ENCODE peak calls at places on chromosomes 5 and 9, in five cellular contexts. U is PC-9, N is tibial artery, H is osteoblast, J is astrocyte. Q is an unnamed sample.

GRCh38 chr9:135000647-135001245 is 83.0 kb upstream of the FCN1 start:
- DNase-seq in U (no peak), N (no peak), H (peak; percentile 47), J (no peak), Q (no peak)

GRCh38 chr9:128149001-128149701 is at the start of gene LCN2:
- DNase-seq in U (peak; percentile 93), N (no peak), H (peak; percentile 65), J (no peak), Q (no peak)

GRCh38 chr5:67880358-67880810 is 335.2 kb upstream of the PIK3R1 start:
- DNase-seq in U (no peak), N (no peak), H (no peak), J (no peak), Q (no peak)

GRCh38 chr5:307306-307705 is 14.2 kb upstream of the AHRR start:
- DNase-seq in U (no peak), N (no peak), H (no peak), J (no peak), Q (no peak)

GRCh38 chr5:96868603-96869371 is 7.5 kb upstream of the ERAP2 start:
- DNase-seq in U (no peak), N (no peak), H (peak; percentile 69), J (peak; percentile 62), Q (peak; percentile 61)

GRCh38 chr5:134524219-134524825 is 1.1 kb upstream of the JADE2 start:
- DNase-seq in U (peak; percentile 85), N (peak; percentile 94), H (peak; percentile 94), J (peak; percentile 55), Q (no peak)

GRCh38 chr5:33491941-33492340 is 51.2 kb downstream of the TARS1 start:
- DNase-seq in U (no peak), N (no peak), H (no peak), J (no peak), Q (peak; percentile 4)

GRCh38 chr5:161286066-161286655 is 260.4 kb downstream of the GABRB2 start:
- DNase-seq in U (no peak), N (no peak), H (no peak), J (no peak), Q (no peak)

GRCh38 chr9:84296146-84296843 is 44.3 kb downstream of the SLC28A3 start:
- DNase-seq in U (no peak), N (no peak), H (peak; percentile 66), J (peak; percentile 82), Q (peak; percentile 49)

GRCh38 chr5:145697251-145698016 is 137.7 kb downstream of the PRELID2 start:
- DNase-seq in U (no peak), N (no peak), H (peak; percentile 51), J (peak; percentile 18), Q (peak; percentile 1)

GRCh38 chr5:56783261-56783660 is 32.1 kb upstream of the MAP3K1 start:
- DNase-seq in U (no peak), N (no peak), H (no peak), J (no peak), Q (no peak)

GRCh38 chr5:139273322-139273571 is 20.3 kb upstream of the MATR3 start:
- DNase-seq in U (no peak), N (no peak), H (no peak), J (no peak), Q (no peak)

GRCh38 chr5:139272471-139273321 is 20.8 kb upstream of the MATR3 start:
- DNase-seq in U (no peak), N (no peak), H (peak; percentile 81), J (peak; percentile 47), Q (no peak)

GRCh38 chr5:139268364-139269202 is 25.0 kb upstream of the MATR3 start:
- DNase-seq in U (no peak), N (no peak), H (no peak), J (no peak), Q (no peak)

GRCh38 chr5:139273572-139274264 is 19.8 kb upstream of the MATR3 start:
- DNase-seq in U (peak; percentile 94), N (peak; percentile 91), H (peak; percentile 96), J (peak; percentile 51), Q (peak; percentile 55)

GRCh38 chr5:139271201-139272027 is 22.1 kb upstream of the MATR3 start:
- DNase-seq in U (no peak), N (no peak), H (peak; percentile 65), J (peak; percentile 92), Q (peak; percentile 82)
- TF ChIP-seq CTCF in U (no peak), N (no peak), H (no peak), J (peak; percentile 19), Q (peak; percentile 31)

GRCh38 chr9:70613024-70613768 is 198.7 kb upstream of the KLF9 start:
- DNase-seq in U (no peak), N (no peak), H (no peak), J (no peak), Q (no peak)
- H3K9me3 ChIP-seq in U (no peaks in the 10 kb centered on the region), N (no peaks in the 10 kb centered on the region), H (no peaks in the 10 kb centered on the region), J (no peaks in the 10 kb centered on the region), Q (no peaks in the 10 kb centered on the region)

DNA sequence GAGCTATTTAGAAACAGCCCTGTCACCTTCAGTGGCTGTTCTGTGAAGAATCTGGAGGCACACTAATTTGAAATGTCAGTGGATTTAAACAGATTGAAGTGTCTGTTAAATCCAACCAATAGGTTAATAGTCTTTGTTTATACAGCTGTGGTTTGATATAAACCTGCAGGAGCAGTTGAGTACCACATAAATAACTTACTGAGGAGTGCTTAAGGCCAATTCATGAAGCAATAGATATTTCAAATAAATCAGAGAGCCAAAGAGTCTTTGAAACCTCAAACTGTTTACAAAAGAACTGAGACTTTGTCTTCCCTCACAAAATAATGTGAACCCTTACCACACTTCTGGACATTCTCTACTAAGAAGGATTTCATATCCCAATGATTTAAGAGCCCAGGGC is 111.9 kb downstream of the FEM1C start:
- DNase-seq in U (no peak), N (no peak), H (peak; percentile 17), J (peak; percentile 73), Q (no peak)
- H3K27ac ChIP-seq in U (peak overlapping the region; percentile 45), N (no peak overlapping the region), H (no peak overlapping the region), J (no peak overlapping the region), Q (no peak overlapping the region)

DNA sequence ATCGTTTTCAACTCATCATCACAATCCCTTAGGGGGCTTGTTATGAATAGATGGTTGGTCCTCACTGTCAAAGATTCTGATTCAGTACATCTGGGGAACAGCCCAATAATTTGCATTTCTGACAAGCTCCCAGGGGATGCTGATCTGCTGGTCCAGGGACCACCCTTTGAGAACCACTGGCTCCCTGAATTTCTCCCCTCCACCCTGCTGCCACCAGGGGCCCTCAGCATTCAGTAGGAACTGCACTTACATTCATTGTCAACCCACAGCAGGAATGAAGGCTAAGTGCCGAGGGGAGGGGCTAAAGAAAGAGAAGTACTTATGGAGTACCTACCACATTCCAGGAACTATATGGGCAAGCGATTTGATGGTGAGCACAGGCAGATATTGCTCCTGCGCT is 85.9 kb downstream of the BOD1 start:
- DNase-seq in U (no peak), N (no peak), H (peak; percentile 50), J (no peak), Q (no peak)
- TF ChIP-seq CTCF in U (no peak), N (no peak), H (peak; percentile 34), J (no peak), Q (no peak)

GRCh38 chr9:138118601-138119071 is 241.1 kb downstream of the CACNA1B start:
- DNase-seq in U (no peak), N (peak; percentile 52), H (peak; percentile 49), J (no peak), Q (no peak)
- H3K9me3 ChIP-seq in U (no peaks in the 10 kb centered on the region), N (no peaks in the 10 kb centered on the region), H (no peaks in the 10 kb centered on the region), J (peaks cover 11% of the 10 kb centered on the region), Q (peaks cover 96% of the 10 kb centered on the region)

DNA sequence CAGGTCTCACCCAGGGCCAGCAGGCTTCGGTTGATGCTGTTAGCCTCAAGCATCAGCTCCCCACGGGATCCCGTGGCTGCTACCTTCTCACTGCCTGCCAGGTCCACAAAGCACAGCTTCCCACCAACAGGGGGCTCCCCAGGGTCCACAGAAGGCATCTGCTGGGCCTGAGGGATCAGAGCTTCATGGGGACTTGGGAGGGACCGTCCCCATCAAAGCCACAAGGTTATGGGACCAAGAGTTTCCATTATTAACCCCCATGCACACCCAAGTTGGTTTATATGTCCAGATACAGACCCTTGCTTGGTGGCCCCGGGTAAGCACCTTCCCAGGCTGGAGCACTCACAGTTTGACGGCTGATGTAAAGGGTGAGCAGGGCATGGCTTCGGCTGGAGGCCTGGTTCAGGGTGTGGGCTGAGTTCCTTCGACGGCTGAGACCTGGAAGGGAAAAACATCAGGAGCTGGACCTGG is 3.0 kb downstream of the KIF12 start:
- DNase-seq in U (no peak), N (peak; percentile 37), H (peak; percentile 58), J (no peak), Q (no peak)
- H3K27ac ChIP-seq in U (no peak overlapping the region), N (no peak overlapping the region), H (no peak overlapping the region), J (no peak overlapping the region), Q (no peak overlapping the region)

GRCh38 chr9:25260056-25260455 is 418.2 kb downstream of the TUSC1 start:
- DNase-seq in U (no peak), N (no peak), H (no peak), J (no peak), Q (no peak)

GRCh38 chr9:25261445-25261844 is 416.8 kb downstream of the TUSC1 start:
- DNase-seq in U (no peak), N (no peak), H (no peak), J (no peak), Q (no peak)
- TF ChIP-seq CTCF in U (no peak), N (no peak), H (no peak), J (no peak), Q (no peak)

Q was measured in AG04450.